ENCODE peak calls at places on chromosomes 1 and 21, in nine cellular contexts. F is activated T-cell treated with anti-CD3 and anti-CD28 coated beads for 1 hour; L is amniotic epithelial cell; P is ovary; A is Ammon's horn; S is left cardiac atrium; R is Caco-2; J is kidney; G is stimulated activated CD4-positive, alpha-beta T cell treated with anti-CD3 and anti-CD28 coated beads, Interleukin-1b, Interleukin-23, amount 100 ng/mL, for 1 hour. T is an unnamed sample.
A peak's percentile ranks its signal among the peaks of the same experiment; 100 is the strongest.

GRCh38 chr1:244391761-244392160 is 59.9 kb downstream of the ADSS2 start:
- DNase-seq in F (no peak), L (no peak), P (no peak), A (no peak), S (no peak), R (peak; percentile 39), J (no peak), G (no peak), T (no peak)

GRCh38 chr1:36522461-36523229 is 39.9 kb upstream of the CSF3R start:
- DNase-seq in F (no peak), L (no peak), P (no peak), A (no peak), S (no peak), R (no peak), J (no peak), G (no peak), T (no peak)

GRCh38 chr1:172940170-172940855 is 110.4 kb downstream of the TNFSF18 start:
- DNase-seq in F (no peak), L (peak; percentile 85), P (no peak), A (no peak), S (no peak), R (no peak), J (no peak), G (no peak), T (no peak)

GRCh38 chr1:178275553-178275952 is 181.6 kb downstream of the RASAL2 start:
- DNase-seq in F (no peak), L (no peak), P (no peak), A (no peak), S (no peak), R (no peak), J (no peak), G (no peak), T (no peak)

GRCh38 chr1:24341260-24341659 is 22.1 kb downstream of the GRHL3 start:
- DNase-seq in F (no peak), L (no peak), P (no peak), A (no peak), S (no peak), R (no peak), J (peak; percentile 33), G (no peak), T (no peak)

GRCh38 chr1:162385280-162385623 is 3.7 kb downstream of the C1orf226 start:
- DNase-seq in F (no peak), L (no peak), P (no peak), A (no peak), S (no peak), R (no peak), J (no peak), G (no peak), T (no peak)

GRCh38 chr1:179953974-179954493 is 576 bp upstream of the CEP350 start:
- DNase-seq in F (peak; percentile 7), L (peak; percentile 77), P (peak; percentile 25), A (no peak), S (peak; percentile 44), R (no peak), J (no peak), G (no peak), T (no peak)

GRCh38 chr1:220910021-220910420 is 30.8 kb downstream of the HLX start:
- DNase-seq in F (no peak), L (no peak), P (no peak), A (no peak), S (no peak), R (no peak), J (no peak), G (no peak), T (no peak)

GRCh38 chr21:41653944-41654625 is 112.8 kb downstream of the RIPK4 start:
- DNase-seq in F (no peak), L (peak; percentile 55), P (no peak), A (no peak), S (no peak), R (no peak), J (no peak), G (no peak), T (no peak)

GRCh38 chr1:240572328-240572727 is 39.6 kb downstream of the GREM2 start:
- DNase-seq in F (no peak), L (no peak), P (no peak), A (no peak), S (no peak), R (no peak), J (no peak), G (no peak), T (no peak)

GRCh38 chr21:34968414-34969333 is 80.4 kb downstream of the RUNX1 start:
- DNase-seq in F (no peak), L (peak; percentile 33), P (no peak), A (no peak), S (no peak), R (peak; percentile 10), J (no peak), G (no peak), T (no peak)

GRCh38 chr21:42366292-42367010 is at the start of gene TFF1:
- DNase-seq in F (no peak), L (no peak), P (no peak), A (no peak), S (no peak), R (peak; percentile 66), J (no peak), G (no peak), T (no peak)

GRCh38 chr1:236997361-236997760 is 6.9 kb downstream of the MT1HL1 start:
- DNase-seq in F (no peak), L (no peak), P (no peak), A (no peak), S (peak; percentile 77), R (no peak), J (no peak), G (no peak), T (no peak)

GRCh38 chr1:111190931-111191451 is 9.5 kb downstream of the DENND2D start:
- DNase-seq in F (no peak), L (peak; percentile 52), P (no peak), A (no peak), S (peak; percentile 39), R (peak; percentile 53), J (no peak), G (no peak), T (no peak)

GRCh38 chr1:9630331-9631081 is 21.0 kb upstream of the PIK3CD start:
- DNase-seq in F (peak; percentile 9), L (no peak), P (no peak), A (no peak), S (no peak), R (no peak), J (no peak), G (no peak), T (no peak)

GRCh38 chr1:204459706-204460105 is 34.9 kb downstream of the PIK3C2B start:
- DNase-seq in F (no peak), L (no peak), P (no peak), A (no peak), S (no peak), R (no peak), J (no peak), G (no peak), T (no peak)

GRCh38 chr1:47558601-47559593 is 121.1 kb downstream of the FOXD2 start:
- DNase-seq in F (no peak), L (no peak), P (no peak), A (no peak), S (no peak), R (no peak), J (no peak), G (no peak), T (no peak)

GRCh38 chr1:38097256-38097655 is 50.7 kb upstream of the POU3F1 start:
- DNase-seq in F (no peak), L (no peak), P (no peak), A (no peak), S (no peak), R (no peak), J (no peak), G (no peak), T (no peak)

GRCh38 chr1:157597959-157598667 is at the start of gene FCRL4:
- DNase-seq in F (no peak), L (no peak), P (no peak), A (no peak), S (no peak), R (no peak), J (no peak), G (no peak), T (no peak)

GRCh38 chr1:225987491-225988316 is 11.4 kb downstream of the SDE2 start:
- DNase-seq in F (no peak), L (peak; percentile 50), P (no peak), A (peak; percentile 59), S (no peak), R (no peak), J (no peak), G (no peak), T (no peak)

GRCh38 chr1:116289219-116289618 is 83.8 kb upstream of the ATP1A1 start:
- DNase-seq in F (no peak), L (no peak), P (no peak), A (no peak), S (no peak), R (no peak), J (no peak), G (no peak), T (no peak)

GRCh38 chr1:75615664-75616435 is 4.9 kb upstream of the SLC44A5 start:
- DNase-seq in F (no peak), L (peak; percentile 19), P (peak; percentile 33), A (peak; percentile 40), S (peak; percentile 44), R (no peak), J (peak; percentile 65), G (no peak), T (no peak)

GRCh38 chr1:57350619-57351018 is 73.2 kb downstream of the DAB1 start:
- DNase-seq in F (no peak), L (no peak), P (no peak), A (no peak), S (no peak), R (no peak), J (no peak), G (no peak), T (peak; percentile 14)

GRCh38 chr1:236066828-236067386 is 2.0 kb upstream of the NID1 start:
- DNase-seq in F (peak; percentile 44), L (no peak), P (peak; percentile 33), A (no peak), S (peak; percentile 75), R (no peak), J (no peak), G (peak; percentile 49), T (no peak)

T was measured in COLO829.